ENCODE peak calls at places on chromosome 17, in ten cellular contexts. O, V, Z, G, W, J, U, B, C and Y are unnamed samples.

GRCh38 chr17:57305918-57306317 is 49.6 kb downstream of the MSI2 start:
- DNase-seq in O (no peak), V (no peak), Z (no peak), G (no peak), W (peak; percentile 12), J (peak; percentile 7), U (no peak), B (no peak), C (no peak), Y (no peak)

GRCh38 chr17:28141333-28141732 is 98.9 kb downstream of the NLK start:
- DNase-seq in O (no peak), V (no peak), Z (no peak), G (no peak), W (no peak), J (no peak), U (no peak), B (no peak), C (no peak), Y (no peak)

GRCh38 chr17:1227917-1228751 is 42.1 kb upstream of the BHLHA9 start:
- DNase-seq in O (no peak), V (no peak), Z (no peak), G (peak; percentile 39), W (no peak), J (no peak), U (no peak), B (no peak), C (no peak), Y (no peak)

GRCh38 chr17:57880086-57880456 is 30.2 kb upstream of the MRPS23 start:
- DNase-seq in O (no peak), V (no peak), Z (peak; percentile 60), G (no peak), W (peak; percentile 61), J (peak; percentile 62), U (no peak), B (no peak), C (no peak), Y (no peak)

GRCh38 chr17:57313276-57313835 is 57.0 kb downstream of the MSI2 start:
- DNase-seq in O (no peak), V (no peak), Z (no peak), G (no peak), W (no peak), J (no peak), U (no peak), B (no peak), C (no peak), Y (no peak)

GRCh38 chr17:45747907-45748306 is 36.2 kb upstream of the CRHR1 start:
- DNase-seq in O (no peak), V (no peak), Z (no peak), G (no peak), W (no peak), J (no peak), U (no peak), B (no peak), C (no peak), Y (no peak)

GRCh38 chr17:49836111-49837030 is 11.5 kb downstream of the TAC4 start:
- DNase-seq in O (peak; percentile 38), V (peak; percentile 71), Z (no peak), G (no peak), W (peak; percentile 12), J (no peak), U (peak; percentile 84), B (no peak), C (no peak), Y (no peak)

GRCh38 chr17:8392674-8393469 is 4.8 kb downstream of the RNF222 start:
- DNase-seq in O (no peak), V (no peak), Z (no peak), G (no peak), W (no peak), J (no peak), U (no peak), B (no peak), C (no peak), Y (no peak)

GRCh38 chr17:9239260-9239820 is 218.0 kb downstream of the NTN1 start:
- DNase-seq in O (no peak), V (no peak), Z (no peak), G (no peak), W (no peak), J (no peak), U (no peak), B (no peak), C (no peak), Y (no peak)

GRCh38 chr17:1399366-1399678 is 700 bp downstream of the YWHAE start:
- DNase-seq in O (no peak), V (no peak), Z (no peak), G (no peak), W (no peak), J (no peak), U (no peak), B (no peak), C (no peak), Y (no peak)

GRCh38 chr17:47201168-47201567 is 8.0 kb upstream of the MYL4 start:
- DNase-seq in O (no peak), V (no peak), Z (no peak), G (no peak), W (no peak), J (no peak), U (no peak), B (no peak), C (no peak), Y (no peak)

GRCh38 chr17:81300586-81301155 is 5.6 kb upstream of the SLC38A10 start:
- DNase-seq in O (no peak), V (no peak), Z (no peak), G (no peak), W (no peak), J (no peak), U (no peak), B (no peak), C (no peak), Y (no peak)

GRCh38 chr17:81301195-81302144 is 6.4 kb upstream of the SLC38A10 start:
- DNase-seq in O (no peak), V (no peak), Z (peak; percentile 9), G (no peak), W (peak; percentile 21), J (no peak), U (no peak), B (no peak), C (no peak), Y (no peak)

GRCh38 chr17:81298991-81299733 is 4.1 kb upstream of the SLC38A10 start:
- DNase-seq in O (no peak), V (no peak), Z (no peak), G (peak; percentile 3), W (no peak), J (no peak), U (no peak), B (no peak), C (no peak), Y (no peak)

GRCh38 chr17:81298325-81298990 is 3.4 kb upstream of the SLC38A10 start:
- DNase-seq in O (no peak), V (peak; percentile 40), Z (no peak), G (peak; percentile 10), W (peak; percentile 18), J (no peak), U (no peak), B (no peak), C (no peak), Y (no peak)

DNA sequence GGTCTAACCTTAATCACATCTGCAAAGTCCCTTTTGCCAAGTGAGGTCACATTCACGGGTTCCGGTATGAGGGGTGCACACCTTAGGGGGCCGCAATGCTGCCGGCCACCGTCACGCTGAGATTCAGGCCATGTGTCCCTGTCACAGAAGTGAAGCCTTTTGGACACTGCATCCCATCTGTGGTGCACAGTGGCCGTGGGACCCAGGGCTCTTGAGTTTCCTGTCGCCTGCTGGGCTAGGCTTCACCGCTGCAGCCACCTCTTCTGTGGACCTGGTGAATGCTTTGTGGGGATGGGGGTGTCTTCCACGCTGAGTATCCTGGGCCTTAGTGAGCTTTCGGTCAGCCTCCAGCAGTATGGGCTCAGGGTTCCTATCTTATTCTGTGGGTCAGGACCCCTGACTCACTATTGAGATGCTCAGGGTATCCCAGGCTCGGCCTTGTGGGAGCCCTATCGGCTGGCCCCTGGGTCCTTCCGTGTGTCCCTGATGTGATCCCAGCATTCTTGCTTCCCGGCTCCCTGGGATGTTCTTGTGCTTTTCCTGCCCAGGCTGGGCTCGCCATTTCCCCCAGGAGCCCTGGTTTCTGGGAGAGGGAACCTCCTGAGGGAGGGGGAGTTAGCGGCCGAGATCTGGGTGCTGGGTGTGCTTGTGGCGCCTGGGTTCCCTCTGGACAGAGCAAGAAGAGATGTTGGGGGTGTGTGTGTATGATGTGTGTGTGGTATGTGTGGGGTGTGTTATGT is 4.9 kb upstream of the SLC38A10 start:
- DNase-seq in O (no peak), V (no peak), Z (no peak), G (no peak), W (no peak), J (no peak), U (no peak), B (no peak), C (no peak), Y (no peak)
- H3K4me3 ChIP-seq in O (no peak overlapping the region), V (no peak overlapping the region), Z (no peak overlapping the region), G (no peak overlapping the region), W (no peak overlapping the region), J (no peak overlapping the region), U (no peak overlapping the region), B (no peak overlapping the region), C (no peak overlapping the region), Y (no peak overlapping the region)

GRCh38 chr17:16484445-16485169 is 7.4 kb downstream of the LRRC75A start:
- DNase-seq in O (no peak), V (no peak), Z (no peak), G (no peak), W (no peak), J (no peak), U (no peak), B (no peak), C (no peak), Y (no peak)
- H3K4me3 ChIP-seq in O (peak overlapping the region; percentile 62), V (no peak overlapping the region), Z (no peak overlapping the region), G (no peak overlapping the region), W (no peak overlapping the region), J (no peak overlapping the region), U (no peak overlapping the region), B (peak overlapping the region; percentile 18), C (no peak overlapping the region), Y (no peak overlapping the region)

GRCh38 chr17:43020030-43020621 is 2.1 kb downstream of the VAT1 start:
- DNase-seq in O (no peak), V (no peak), Z (no peak), G (no peak), W (no peak), J (no peak), U (peak; percentile 53), B (no peak), C (no peak), Y (no peak)
- H3K4me3 ChIP-seq in O (peak overlapping the region; percentile 100), V (no peak overlapping the region), Z (no peak overlapping the region), G (no peak overlapping the region), W (no peak overlapping the region), J (no peak overlapping the region), U (no peak overlapping the region), B (peak overlapping the region; percentile 1), C (no peak overlapping the region), Y (peak overlapping the region; percentile 21)

DNA sequence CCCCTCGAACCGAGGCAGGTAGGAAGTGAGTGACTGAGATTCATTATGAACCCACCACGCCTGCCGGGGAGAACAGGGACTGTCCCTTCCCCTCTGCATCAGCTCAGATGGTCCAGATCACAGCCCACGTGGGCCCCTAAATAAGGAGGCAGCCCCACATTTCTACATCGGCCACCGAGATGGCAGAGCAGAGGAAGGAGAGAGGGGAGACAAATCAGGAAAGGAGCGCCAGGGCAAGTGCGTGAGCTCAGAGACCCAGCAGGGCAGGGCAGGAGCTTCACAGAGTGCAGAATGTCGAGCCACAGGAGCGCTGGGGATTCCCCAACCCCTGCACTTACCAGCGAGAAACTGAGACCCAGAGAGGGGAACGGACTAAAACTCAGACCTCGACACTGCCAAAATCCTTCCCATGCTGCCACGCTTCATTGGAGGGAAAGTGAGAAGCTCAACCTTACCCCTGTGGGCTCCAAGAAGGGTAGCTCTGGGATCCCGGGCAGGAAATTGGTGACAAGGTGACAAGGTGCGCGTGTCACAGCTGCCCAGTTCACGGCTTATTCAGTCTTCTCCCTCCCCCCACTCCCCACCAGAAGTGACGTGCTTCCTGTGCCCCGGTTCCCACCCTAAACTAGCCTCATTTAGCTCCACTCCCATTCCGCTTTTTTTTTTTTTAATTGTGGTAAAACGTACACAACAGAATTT is at the start of gene ICAM2:
- DNase-seq in O (peak; percentile 28), V (no peak), Z (no peak), G (peak; percentile 98), W (no peak), J (no peak), U (no peak), B (no peak), C (no peak), Y (no peak)
- H3K4me3 ChIP-seq in O (peak within 1 kb of the TSS; percentile 68), V (peak within 1 kb of the TSS; percentile 23), Z (no peak within 1 kb of the TSS), G (peak within 1 kb of the TSS; percentile 87), W (peak within 1 kb of the TSS; percentile 19), J (no peak within 1 kb of the TSS), U (no peak within 1 kb of the TSS), B (no peak within 1 kb of the TSS), C (peak within 1 kb of the TSS; percentile 21), Y (peak within 1 kb of the TSS; percentile 23)